ENCODE peak calls at places on chromosomes 12 and 14, in six cellular contexts. O, P, I, J, L and G are unnamed samples.

GRCh38 chr12:106074706-106075392 is 63.9 kb downstream of the NUAK1 start:
- DNase-seq in J (no peak), L (no peak), I (no peak), O (no peak), P (no peak), G (no peak)

GRCh38 chr12:109461846-109462766 is 15.0 kb downstream of the KCTD10 start:
- DNase-seq in P (peak), J (no peak), L (no peak), I (no peak), O (no peak), G (no peak)

GRCh38 chr12:113241191-113242017 is 20.1 kb downstream of the TPCN1 start:
- DNase-seq in P (peak), I (no peak), O (peak), L (peak), J (no peak), G (peak)

GRCh38 chr12:29710104-29710503 is 73.6 kb downstream of the TMTC1 start:
- DNase-seq in O (no peak), L (peak), J (no peak), P (no peak), I (no peak), G (peak)

GRCh38 chr12:116773276-116773731 is 35.2 kb downstream of the RNFT2 start:
- DNase-seq in P (no peak), L (no peak), J (no peak), I (no peak), O (no peak), G (no peak)

GRCh38 chr12:51972424-51972812 is 20.9 kb downstream of the ACVR1B start:
- DNase-seq in I (no peak), O (no peak), P (no peak), J (no peak), L (no peak), G (no peak)

GRCh38 chr14:61537567-61538463 is 157.5 kb upstream of the HIF1A start:
- DNase-seq in O (peak), L (peak), I (peak), J (no peak), P (peak), G (peak)

GRCh38 chr12:22678175-22678574 is 53.2 kb downstream of the ETNK1 start:
- DNase-seq in O (no peak), P (no peak), I (no peak), L (no peak), J (no peak), G (no peak)

GRCh38 chr14:61889914-61890351 is 127.7 kb downstream of the SNAPC1 start:
- DNase-seq in I (no peak), P (no peak), O (no peak), J (peak), L (no peak), G (no peak)

GRCh38 chr12:50926415-50926814 is 25.9 kb upstream of the HIGD1C start:
- DNase-seq in O (no peak), I (no peak), L (no peak), J (no peak), P (no peak), G (no peak)

GRCh38 chr12:6943387-6943718 is 263 bp upstream of the RNU7-1 start:
- DNase-seq in P (peak), L (peak), O (peak), J (peak), I (peak), G (peak)

GRCh38 chr12:103917873-103918272 is 12.3 kb upstream of the HSP90B1 start:
- DNase-seq in P (no peak), O (no peak), L (no peak), J (no peak), I (no peak), G (no peak)

GRCh38 chr14:94312481-94313246 is 10.5 kb downstream of the SERPINA6 start:
- DNase-seq in J (no peak), O (no peak), L (no peak), P (no peak), I (no peak), G (no peak)

GRCh38 chr12:55899035-55899434 is 28.7 kb downstream of the PYM1 start:
- DNase-seq in O (no peak), P (no peak), I (no peak), L (no peak), J (no peak), G (no peak)

GRCh38 chr14:39229601-39230110 is 4.1 kb upstream of the MIA2 start:
- DNase-seq in J (no peak), O (no peak), L (no peak), P (no peak), I (no peak), G (no peak)

GRCh38 chr12:91529829-91530228 is 347.2 kb upstream of the DCN start:
- DNase-seq in O (no peak), P (no peak), L (no peak), J (no peak), I (no peak), G (no peak)

GRCh38 chr12:92431146-92431545 is 271.6 kb upstream of the PLEKHG7 start:
- DNase-seq in P (peak), J (peak), O (no peak), L (no peak), I (no peak), G (no peak)

GRCh38 chr12:65196762-65197567 is 27.6 kb downstream of the LEMD3 start:
- DNase-seq in O (no peak), I (no peak), L (no peak), J (no peak), P (no peak), G (no peak)

GRCh38 chr12:71014180-71014785 is 93.7 kb upstream of the PTPRR start:
- DNase-seq in P (no peak), O (no peak), J (no peak), L (no peak), I (no peak), G (no peak)

GRCh38 chr12:27602516-27602915 is 78.5 kb downstream of the PPFIBP1 start:
- DNase-seq in P (no peak), I (no peak), J (no peak), L (no peak), O (no peak), G (no peak)

GRCh38 chr14:103316723-103317122 is 17.3 kb upstream of the EIF5 start:
- DNase-seq in O (no peak), P (no peak), J (no peak), I (no peak), L (no peak), G (no peak)

GRCh38 chr14:77044776-77045569 is 16.5 kb upstream of the IRF2BPL start:
- DNase-seq in O (no peak), J (no peak), P (peak), I (no peak), L (no peak), G (no peak)

GRCh38 chr14:69357544-69358200 is 40.4 kb downstream of the ERH start:
- DNase-seq in I (no peak), O (no peak), L (no peak), P (no peak), J (no peak), G (no peak)

GRCh38 chr12:54439521-54440255 is 20.6 kb upstream of the ITGA5 start:
- DNase-seq in P (no peak), O (peak), L (peak), I (no peak), J (no peak), G (peak)

GRCh38 chr12:57609091-57609780 is 2.0 kb upstream of the ARHGEF25 start:
- DNase-seq in I (no peak), O (no peak), J (no peak), P (no peak), L (no peak), G (no peak)